ENCODE peak calls at places on chromosomes 12 and 14, in seven cellular contexts. H is colonic mucosa, Q is cardiac muscle cell, J is A549, G is uterus, P is HCT116, V is IMR-90. I is an unnamed sample.

GRCh38 chr14:23641915-23642588 is 5.9 kb downstream of the DHRS2 start:
- DNase-seq in H (peak; percentile 34), V (no peak), J (no peak), G (no peak), Q (no peak), P (no peak), I (no peak)

GRCh38 chr12:123533672-123534643 is at the start of gene RILPL1:
- DNase-seq in V (peak; percentile 32), P (no peak), G (peak; percentile 43), J (peak; percentile 77), Q (peak; percentile 89), H (peak; percentile 39), I (no peak)

GRCh38 chr12:87982208-87982607 is 47.0 kb downstream of the C12orf50 start:
- DNase-seq in P (no peak), V (peak; percentile 69), H (no peak), J (no peak), G (no peak), Q (no peak), I (no peak)

GRCh38 chr14:65751510-65751909 is 339.0 kb downstream of the FUT8 start:
- DNase-seq in Q (no peak), G (no peak), P (no peak), V (no peak), H (no peak), J (no peak), I (no peak)

GRCh38 chr14:101458536-101459391 is 102.5 kb upstream of the DIO3 start:
- DNase-seq in V (no peak), Q (no peak), H (no peak), P (no peak), J (no peak), G (no peak), I (no peak)

GRCh38 chr12:110373025-110373876 is 30.3 kb downstream of the ANAPC7 start:
- DNase-seq in P (no peak), V (no peak), Q (no peak), H (no peak), J (no peak), G (peak; percentile 40), I (no peak)

GRCh38 chr12:68904351-68904982 is 28.5 kb downstream of the CPM start:
- DNase-seq in P (no peak), Q (no peak), V (peak; percentile 10), H (no peak), J (no peak), G (no peak), I (peak; percentile 23)

GRCh38 chr12:92144045-92144630 is 1.5 kb downstream of the BTG1 start:
- DNase-seq in J (peak; percentile 95), P (peak; percentile 66), H (peak; percentile 84), G (peak; percentile 80), Q (peak; percentile 94), V (peak; percentile 99), I (peak; percentile 74)

GRCh38 chr14:101017209-101017608 is 113.7 kb upstream of the RTL1 start:
- DNase-seq in G (no peak), P (no peak), V (peak; percentile 51), H (no peak), J (no peak), Q (no peak), I (no peak)

GRCh38 chr12:94110258-94110657 is 38.1 kb upstream of the PLXNC1 start:
- DNase-seq in Q (no peak), P (no peak), G (no peak), V (no peak), H (no peak), J (no peak), I (no peak)

GRCh38 chr12:90428881-90429280 is 526.1 kb downstream of the CCER1 start:
- DNase-seq in P (no peak), V (no peak), Q (no peak), J (no peak), H (no peak), G (no peak), I (no peak)

GRCh38 chr12:52171950-52172512 is 19.8 kb downstream of the KRT80 start:
- DNase-seq in Q (no peak), G (no peak), V (peak; percentile 68), J (peak; percentile 87), P (no peak), H (peak; percentile 57), I (peak; percentile 63)

GRCh38 chr12:120181991-120182631 is 12.4 kb downstream of the GCN1 start:
- DNase-seq in H (no peak), V (peak; percentile 74), Q (no peak), P (no peak), J (no peak), G (no peak), I (no peak)

GRCh38 chr14:104972301-104973211 is 5.6 kb downstream of the AHNAK2 start:
- DNase-seq in J (peak; percentile 93), Q (no peak), G (peak; percentile 80), P (peak; percentile 86), V (no peak), H (peak; percentile 78), I (no peak)

GRCh38 chr14:56874375-56874774 is 64.1 kb upstream of the OTX2 start:
- DNase-seq in J (peak; percentile 39), P (peak; percentile 26), V (no peak), G (no peak), H (peak; percentile 47), Q (peak; percentile 48), I (no peak)

GRCh38 chr12:120394483-120395367 is 25.8 kb upstream of the MSI1 start:
- DNase-seq in J (no peak), G (no peak), H (peak; percentile 71), P (no peak), Q (no peak), V (no peak), I (no peak)

GRCh38 chr12:89468648-89469326 is 55.8 kb downstream of the GALNT4 start:
- DNase-seq in G (no peak), V (no peak), P (no peak), Q (no peak), H (no peak), J (no peak), I (no peak)

GRCh38 chr12:34218193-34219045 is 196.1 kb downstream of the ALG10 start:
- DNase-seq in G (peak; percentile 58), P (peak; percentile 52), H (peak; percentile 61), V (peak; percentile 34), Q (no peak), J (peak; percentile 81), I (peak; percentile 59)

GRCh38 chr12:52148541-52149181 is 43.2 kb downstream of the KRT80 start:
- DNase-seq in Q (no peak), P (peak; percentile 91), V (no peak), J (peak; percentile 99), G (no peak), H (peak; percentile 92), I (no peak)

GRCh38 chr12:11651785-11652184 is 2.3 kb downstream of the ETV6 start:
- DNase-seq in V (peak; percentile 42), G (no peak), H (no peak), J (no peak), Q (no peak), P (no peak), I (no peak)

GRCh38 chr14:54686219-54686870 is 119.4 kb downstream of the SAMD4A start:
- DNase-seq in J (peak; percentile 23), G (peak; percentile 80), Q (no peak), P (no peak), V (peak; percentile 91), H (peak; percentile 30), I (no peak)

GRCh38 chr12:89556976-89557375 is 31.1 kb upstream of the POC1B start:
- DNase-seq in G (no peak), H (no peak), Q (no peak), J (no peak), V (peak; percentile 23), P (peak; percentile 45), I (no peak)

DNA sequence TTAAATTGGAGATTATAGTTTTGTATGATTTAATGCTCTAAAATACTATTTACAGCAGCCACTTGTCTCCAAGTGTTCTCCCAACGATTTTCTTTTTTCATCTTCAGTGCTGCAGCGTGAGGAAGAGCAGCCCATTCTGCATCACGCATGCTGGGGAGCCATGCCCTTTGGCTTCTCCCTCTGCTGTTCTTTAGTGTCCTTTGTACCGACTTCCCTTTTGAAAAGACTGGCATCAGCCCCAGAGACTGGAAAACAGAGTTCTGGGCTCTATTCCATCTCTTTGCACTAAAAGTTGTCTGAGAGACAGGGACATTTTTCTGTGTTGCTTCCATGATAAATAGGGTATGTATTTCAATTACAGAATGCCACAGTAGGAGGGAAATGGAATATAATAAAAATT is 105.1 kb downstream of the RERG start:
- DNase-seq in P (no peak), J (no peak), V (no peak), G (peak; percentile 34), H (no peak), Q (no peak), I (no peak)
- H3K27ac ChIP-seq in P (no peak overlapping the region), J (no peak overlapping the region), V (no peak overlapping the region), G (peak overlapping the region; percentile 64), H (no peak overlapping the region), Q (no peak overlapping the region), I (no peak overlapping the region)

GRCh38 chr14:69620981-69621380 is 9.6 kb downstream of the SUSD6 start:
- DNase-seq in J (no peak), Q (no peak), H (no peak), V (no peak), G (no peak), P (no peak), I (no peak)
- H3K4me3 ChIP-seq in J (no peak overlapping the region), Q (no peak overlapping the region), H (no peak overlapping the region), V (no peak overlapping the region), G (no peak overlapping the region), P (no peak overlapping the region), I (no peak overlapping the region)

GRCh38 chr14:94029671-94030203 is 3.6 kb downstream of the OTUB2 start:
- DNase-seq in P (no peak), Q (no peak), J (no peak), V (no peak), H (peak; percentile 26), G (no peak), I (no peak)

GRCh38 chr14:94031880-94032279 is 5.7 kb downstream of the OTUB2 start:
- DNase-seq in Q (no peak), P (no peak), V (no peak), J (no peak), H (peak; percentile 49), G (no peak), I (no peak)

GRCh38 chr14:94031161-94031875 is 5.2 kb downstream of the OTUB2 start:
- DNase-seq in Q (no peak), P (no peak), V (no peak), H (no peak), G (no peak), J (no peak), I (no peak)

GRCh38 chr14:94029250-94029649 is 3.1 kb downstream of the OTUB2 start:
- DNase-seq in J (no peak), P (no peak), Q (no peak), G (no peak), H (no peak), V (no peak), I (peak; percentile 70)

GRCh38 chr14:94030571-94030970 is 4.4 kb downstream of the OTUB2 start:
- DNase-seq in V (no peak), P (no peak), G (no peak), Q (no peak), J (no peak), H (no peak), I (no peak)
- H3K27ac ChIP-seq in V (no peak overlapping the region), P (no peak overlapping the region), G (no peak overlapping the region), Q (no peak overlapping the region), J (no peak overlapping the region), H (no peak overlapping the region), I (no peak overlapping the region)

DNA sequence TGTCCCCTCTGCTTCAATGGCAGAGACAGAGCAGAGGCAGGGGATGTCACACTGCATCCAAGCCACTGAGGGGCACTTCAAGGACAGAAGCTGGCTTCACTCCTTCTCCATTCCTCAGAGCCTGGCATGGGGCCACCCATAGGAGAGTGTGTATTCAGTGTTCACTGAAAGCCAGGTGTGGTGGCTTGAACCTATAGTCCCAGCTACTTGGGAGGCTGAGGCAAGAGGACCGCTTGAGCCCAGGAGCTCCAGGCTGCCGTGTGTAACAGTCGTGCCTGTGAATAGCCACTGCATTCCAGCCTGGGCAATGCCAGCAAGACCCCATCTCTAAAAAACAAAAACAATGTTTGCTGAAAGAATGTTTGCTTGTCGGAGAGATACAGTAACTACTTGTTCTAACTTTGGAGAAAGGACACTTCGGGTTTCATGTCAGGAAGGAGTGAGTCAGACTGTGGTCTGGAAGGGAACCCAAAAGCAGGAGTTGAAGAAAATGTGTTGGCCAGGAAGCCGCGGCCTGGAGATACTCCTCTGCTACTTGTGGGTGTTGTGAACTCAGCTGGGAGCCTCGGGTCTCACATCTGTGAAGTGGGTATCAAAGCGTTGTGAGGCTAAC is 43.4 kb downstream of the ELK3 start:
- DNase-seq in Q (no peak), P (no peak), V (peak; percentile 97), J (no peak), G (peak; percentile 86), H (peak; percentile 29), I (peak; percentile 58)
- H3K4me3 ChIP-seq in Q (no peak overlapping the region), P (no peak overlapping the region), V (no peak overlapping the region), J (no peak overlapping the region), G (no peak overlapping the region), H (no peak overlapping the region), I (no peak overlapping the region)

I was measured in HL-60.